ENCODE peak calls at places on chromosomes 1 and 21, in four cellular contexts. M is stimulated activated CD4-positive, alpha-beta T cell treated with anti-CD3 and anti-CD28 coated beads, TNF-alpha, amount 100 ng/mL, for 1 hour; L is A549; J is heart left ventricle. E is an unnamed sample.

GRCh38 chr1:21338568-21339401 is 48.5 kb upstream of the ECE1 start:
- DNase-seq in L (no peak), M (no peak), J (peak; percentile 64), E (no peak)

GRCh38 chr1:170168263-170168662 is 22.5 kb downstream of the NTMT2 start:
- DNase-seq in J (no peak), M (no peak), L (no peak), E (no peak)

GRCh38 chr1:233019921-233020320 is 69.5 kb downstream of the NTPCR start:
- DNase-seq in L (no peak), J (no peak), M (no peak), E (no peak)

GRCh38 chr1:51636765-51637522 is 20.1 kb downstream of the OSBPL9 start:
- DNase-seq in J (no peak), L (no peak), M (no peak), E (no peak)

GRCh38 chr21:46065215-46065992 is 32.5 kb upstream of the COL6A2 start:
- DNase-seq in L (no peak), M (no peak), J (peak; percentile 83), E (no peak)

GRCh38 chr1:152170287-152170933 is 11.4 kb upstream of the RPTN start:
- DNase-seq in L (no peak), M (no peak), J (no peak), E (no peak)

GRCh38 chr1:106254748-106255147 is 801.7 kb upstream of the PRMT6 start:
- DNase-seq in M (no peak), J (no peak), L (no peak), E (no peak)

GRCh38 chr21:46116189-46116845 is 18.4 kb downstream of the COL6A2 start:
- DNase-seq in L (no peak), J (peak; percentile 4), M (no peak), E (no peak)

GRCh38 chr21:23401278-23401677 is 2206.0 kb downstream of the MRPL39 start:
- DNase-seq in J (no peak), L (no peak), M (no peak), E (no peak)

GRCh38 chr1:2300004-2300771 is 72.1 kb downstream of the SKI start:
- DNase-seq in L (no peak), J (no peak), M (peak; percentile 53), E (peak; percentile 89)

GRCh38 chr1:15345711-15346355 is 63.9 kb upstream of the EFHD2 start:
- DNase-seq in L (no peak), M (peak; percentile 36), J (peak; percentile 44), E (peak; percentile 11)

GRCh38 chr1:201538618-201539551 is at the start of gene NAV1:
- DNase-seq in M (no peak), L (peak; percentile 71), J (peak; percentile 77), E (peak; percentile 4)

GRCh38 chr1:185934476-185935189 is 200.4 kb downstream of the HMCN1 start:
- DNase-seq in M (no peak), L (no peak), J (no peak), E (no peak)

E was measured in stimulated activated naive B cell treated with anti-CD40 and anti-IgM and Interleukin-4, amounts not matched to agents 10 μg/mL and 1 μg/mL and 100 μg/mL, for 72 hours.